ENCODE peak calls at places on chromosome 18, in seven cellular contexts. W is body of pancreas; H is heart right ventricle; J is astrocyte of the spinal cord; P is EL; O is effector memory CD4-positive, alpha-beta T cell; C is stimulated activated CD4-positive, alpha-beta T cell treated with anti-CD3 and anti-CD28 coated beads, Interleukin-15, amount 100 ng/mL, for 24 hours. T is an unnamed sample.

GRCh38 chr18:24426398-24427294 is at the start of gene IMPACT:
- DNase-seq in W (peak; percentile 84), H (peak; percentile 81), J (peak; percentile 78), P (peak; percentile 86), O (peak; percentile 67), C (peak; percentile 86), T (peak; percentile 79)

GRCh38 chr18:62183578-62184195 is 3.2 kb downstream of the PIGN start:
- DNase-seq in W (peak; percentile 40), H (peak; percentile 25), J (peak; percentile 76), P (peak; percentile 50), O (peak; percentile 32), C (peak; percentile 42), T (peak; percentile 43)

GRCh38 chr18:62250475-62250874 is 63.4 kb downstream of the RELCH start:
- DNase-seq in W (no peak), H (no peak), J (no peak), P (no peak), O (no peak), C (no peak), T (no peak)

GRCh38 chr18:21330122-21330701 is 88.2 kb downstream of the GREB1L start:
- DNase-seq in W (no peak), H (peak; percentile 27), J (peak; percentile 84), P (peak; percentile 80), O (no peak), C (no peak), T (peak; percentile 90)

GRCh38 chr18:55372205-55372604 is 215.8 kb downstream of the TCF4 start:
- DNase-seq in W (no peak), H (no peak), J (no peak), P (no peak), O (no peak), C (no peak), T (no peak)

GRCh38 chr18:33577688-33578370 is at the start of gene ASXL3:
- DNase-seq in W (peak; percentile 41), H (peak; percentile 32), J (no peak), P (no peak), O (no peak), C (no peak), T (no peak)

GRCh38 chr18:5311273-5312009 is 15.9 kb upstream of the ZBTB14 start:
- DNase-seq in W (no peak), H (no peak), J (no peak), P (no peak), O (no peak), C (no peak), T (no peak)

GRCh38 chr18:35888329-35888728 is 84.2 kb upstream of the RMP24 start:
- DNase-seq in W (no peak), H (no peak), J (no peak), P (no peak), O (no peak), C (no peak), T (no peak)

GRCh38 chr18:73774836-73775509 is 372.7 kb downstream of the FBXO15 start:
- DNase-seq in W (peak; percentile 26), H (peak; percentile 24), J (no peak), P (no peak), O (no peak), C (no peak), T (no peak)

GRCh38 chr18:40911582-40912254 is 1043.3 kb upstream of the PIK3C3 start:
- DNase-seq in W (no peak), H (no peak), J (peak; percentile 45), P (no peak), O (no peak), C (no peak), T (peak; percentile 23)

GRCh38 chr18:62660741-62661140 is 54.6 kb upstream of the PHLPP1 start:
- DNase-seq in W (no peak), H (no peak), J (no peak), P (peak; percentile 28), O (no peak), C (no peak), T (no peak)

GRCh38 chr18:70190529-70190928 is 15.0 kb downstream of the RTTN start:
- DNase-seq in W (no peak), H (no peak), J (no peak), P (peak; percentile 12), O (no peak), C (no peak), T (no peak)

GRCh38 chr18:79512461-79513380 is 117.0 kb downstream of the NFATC1 start:
- DNase-seq in W (peak; percentile 6), H (peak; percentile 3), J (no peak), P (no peak), O (no peak), C (peak; percentile 1), T (no peak)

GRCh38 chr18:79394438-79395307 is 1.1 kb upstream of the NFATC1 start:
- DNase-seq in W (peak; percentile 41), H (peak; percentile 69), J (peak; percentile 27), P (peak; percentile 59), O (no peak), C (peak; percentile 86), T (no peak)

GRCh38 chr18:657311-657997 is at the start of gene TYMS:
- DNase-seq in W (peak; percentile 40), H (peak; percentile 18), J (peak; percentile 48), P (peak; percentile 54), O (no peak), C (peak; percentile 77), T (peak; percentile 67)

GRCh38 chr18:79543861-79544385 is 135.7 kb upstream of the CTDP1 start:
- DNase-seq in W (no peak), H (no peak), J (no peak), P (no peak), O (no peak), C (no peak), T (no peak)

GRCh38 chr18:59902993-59903610 is 3.3 kb downstream of the PMAIP1 start:
- DNase-seq in W (no peak), H (no peak), J (no peak), P (no peak), O (no peak), C (no peak), T (no peak)

GRCh38 chr18:57025525-57025924 is 121.4 kb upstream of the BOD1L2 start:
- DNase-seq in W (no peak), H (no peak), J (no peak), P (no peak), O (no peak), C (no peak), T (no peak)

GRCh38 chr18:41887100-41887499 is 67.9 kb upstream of the PIK3C3 start:
- DNase-seq in W (no peak), H (no peak), J (no peak), P (peak; percentile 17), O (no peak), C (no peak), T (no peak)

GRCh38 chr18:63892544-63892943 is 5.0 kb downstream of the SERPINB2 start:
- DNase-seq in W (no peak), H (no peak), J (no peak), P (no peak), O (no peak), C (no peak), T (no peak)

GRCh38 chr18:29156531-29156930 is 979.6 kb upstream of the CDH2 start:
- DNase-seq in W (no peak), H (no peak), J (no peak), P (no peak), O (no peak), C (no peak), T (no peak)

GRCh38 chr18:74457743-74458465 is 796 bp upstream of the DIPK1C start:
- DNase-seq in W (no peak), H (peak; percentile 57), J (no peak), P (no peak), O (no peak), C (no peak), T (no peak)

GRCh38 chr18:50151876-50152275 is 43.1 kb downstream of the MYO5B start:
- DNase-seq in W (no peak), H (no peak), J (peak; percentile 13), P (peak; percentile 26), O (no peak), C (no peak), T (peak; percentile 93)

GRCh38 chr18:50410894-50411293 is 36.0 kb downstream of the SKA1 start:
- DNase-seq in W (no peak), H (no peak), J (no peak), P (no peak), O (no peak), C (no peak), T (no peak)

GRCh38 chr18:3889803-3890202 is 439.8 kb downstream of the TGIF1 start:
- DNase-seq in W (no peak), H (no peak), J (peak; percentile 91), P (peak; percentile 81), O (no peak), C (no peak), T (peak; percentile 85)

GRCh38 chr18:58490238-58490637 is 138.7 kb downstream of the ALPK2 start:
- DNase-seq in W (no peak), H (no peak), J (no peak), P (no peak), O (no peak), C (no peak), T (no peak)

GRCh38 chr18:56962322-56962721 is 184.6 kb upstream of the BOD1L2 start:
- DNase-seq in W (no peak), H (no peak), J (no peak), P (no peak), O (no peak), C (no peak), T (no peak)